ENCODE peak calls at places on chromosomes 6 and 20, in seven cellular contexts. U is psoas muscle, Z is IMR-90, E is heart left ventricle, K is breast epithelium, Y is tibial artery, S is lower lobe of right lung. B is an unnamed sample.

GRCh38 chr20:1373614-1374013 is 19.2 kb downstream of the FKBP1A start:
- DNase-seq in U (no peak), Z (no peak), E (no peak), K (no peak), Y (no peak), S (no peak), B (no peak)

GRCh38 chr6:144349690-144350132 is 64.6 kb downstream of the UTRN start:
- DNase-seq in U (no peak), Z (peak; percentile 53), E (no peak), K (no peak), Y (no peak), S (no peak), B (peak; percentile 56)

GRCh38 chr6:88445188-88445958 is 279.2 kb upstream of the CNR1 start:
- DNase-seq in U (no peak), Z (no peak), E (no peak), K (no peak), Y (no peak), S (no peak), B (no peak)

GRCh38 chr20:51417745-51418529 is 124.6 kb downstream of the NFATC2 start:
- DNase-seq in U (no peak), Z (no peak), E (peak; percentile 46), K (no peak), Y (no peak), S (no peak), B (no peak)

GRCh38 chr6:162846723-162847122 is 118.9 kb downstream of the PACRG start:
- DNase-seq in U (no peak), Z (no peak), E (no peak), K (no peak), Y (no peak), S (no peak), B (no peak)

GRCh38 chr6:1855890-1856289 is 246.2 kb downstream of the FOXC1 start:
- DNase-seq in U (no peak), Z (no peak), E (no peak), K (no peak), Y (no peak), S (no peak), B (no peak)

GRCh38 chr6:4647414-4648365 is 128.5 kb upstream of the CDYL start:
- DNase-seq in U (peak; percentile 81), Z (peak; percentile 84), E (peak; percentile 86), K (peak; percentile 62), Y (peak; percentile 92), S (peak; percentile 77), B (peak; percentile 89)

GRCh38 chr6:26554669-26555504 is 16.7 kb downstream of the HMGN4 start:
- DNase-seq in U (peak; percentile 34), Z (peak; percentile 68), E (no peak), K (no peak), Y (no peak), S (no peak), B (no peak)

GRCh38 chr6:56581561-56581960 is 61.1 kb downstream of the DST start:
- DNase-seq in U (no peak), Z (peak; percentile 50), E (no peak), K (no peak), Y (no peak), S (no peak), B (no peak)

GRCh38 chr20:4817230-4817671 is 95.5 kb downstream of the PRND start:
- DNase-seq in U (no peak), Z (no peak), E (no peak), K (no peak), Y (no peak), S (no peak), B (no peak)

GRCh38 chr6:159969204-159969912 is 476 bp downstream of the IGF2R start:
- DNase-seq in U (peak; percentile 57), Z (peak; percentile 17), E (peak; percentile 76), K (peak; percentile 58), Y (peak; percentile 77), S (peak; percentile 67), B (peak; percentile 48)

GRCh38 chr6:33010356-33010755 is 965 bp upstream of the HLA-DOA start:
- DNase-seq in U (no peak), Z (no peak), E (no peak), K (no peak), Y (no peak), S (no peak), B (no peak)

GRCh38 chr6:21132856-21133610 is 460.5 kb upstream of the SOX4 start:
- DNase-seq in U (no peak), Z (no peak), E (no peak), K (no peak), Y (no peak), S (no peak), B (no peak)

GRCh38 chr6:81739230-81740195 is 13.0 kb downstream of the TENT5A start:
- DNase-seq in U (no peak), Z (no peak), E (no peak), K (no peak), Y (no peak), S (no peak), B (no peak)

GRCh38 chr20:4161447-4162251 is 146.3 kb upstream of the RNF24 start:
- DNase-seq in U (no peak), Z (no peak), E (no peak), K (peak; percentile 62), Y (no peak), S (peak; percentile 52), B (no peak)

GRCh38 chr6:100553243-100553642 is 88.5 kb upstream of the SIM1 start:
- DNase-seq in U (no peak), Z (no peak), E (no peak), K (no peak), Y (no peak), S (no peak), B (no peak)

GRCh38 chr6:16148498-16148897 is 19.6 kb downstream of the MYLIP start:
- DNase-seq in U (no peak), Z (no peak), E (no peak), K (no peak), Y (no peak), S (peak; percentile 52), B (no peak)

GRCh38 chr6:89989742-89990141 is 95.5 kb downstream of the GJA10 start:
- DNase-seq in U (no peak), Z (peak; percentile 94), E (no peak), K (no peak), Y (no peak), S (no peak), B (no peak)

GRCh38 chr20:58701431-58702160 is 9.0 kb downstream of the NPEPL1 start:
- DNase-seq in U (no peak), Z (no peak), E (no peak), K (no peak), Y (peak; percentile 60), S (no peak), B (no peak)

GRCh38 chr20:58702161-58702510 is 9.5 kb downstream of the NPEPL1 start:
- DNase-seq in U (no peak), Z (no peak), E (no peak), K (no peak), Y (no peak), S (no peak), B (no peak)

GRCh38 chr20:58700823-58701222 is 8.2 kb downstream of the NPEPL1 start:
- DNase-seq in U (no peak), Z (no peak), E (no peak), K (no peak), Y (peak; percentile 60), S (no peak), B (no peak)

GRCh38 chr20:58703765-58704331 is 11.2 kb downstream of the NPEPL1 start:
- DNase-seq in U (no peak), Z (no peak), E (no peak), K (no peak), Y (no peak), S (no peak), B (no peak)

GRCh38 chr20:58702859-58703648 is 10.5 kb downstream of the NPEPL1 start:
- DNase-seq in U (no peak), Z (no peak), E (no peak), K (no peak), Y (no peak), S (no peak), B (no peak)
- TF ChIP-seq CTCF in U (peak; percentile 29), Z (no peak), E (no peak), K (no peak), Y (no peak), S (peak; percentile 22), B (no peak)

GRCh38 chr6:137426007-137426689 is 68.0 kb downstream of the OLIG3 start:
- DNase-seq in U (no peak), Z (no peak), E (no peak), K (no peak), Y (no peak), S (no peak), B (no peak)
- H3K27ac ChIP-seq in U (no peak overlapping the region), Z (no peak overlapping the region), E (no peak overlapping the region), K (no peak overlapping the region), Y (no peak overlapping the region), S (no peak overlapping the region), B (no peak overlapping the region)

DNA sequence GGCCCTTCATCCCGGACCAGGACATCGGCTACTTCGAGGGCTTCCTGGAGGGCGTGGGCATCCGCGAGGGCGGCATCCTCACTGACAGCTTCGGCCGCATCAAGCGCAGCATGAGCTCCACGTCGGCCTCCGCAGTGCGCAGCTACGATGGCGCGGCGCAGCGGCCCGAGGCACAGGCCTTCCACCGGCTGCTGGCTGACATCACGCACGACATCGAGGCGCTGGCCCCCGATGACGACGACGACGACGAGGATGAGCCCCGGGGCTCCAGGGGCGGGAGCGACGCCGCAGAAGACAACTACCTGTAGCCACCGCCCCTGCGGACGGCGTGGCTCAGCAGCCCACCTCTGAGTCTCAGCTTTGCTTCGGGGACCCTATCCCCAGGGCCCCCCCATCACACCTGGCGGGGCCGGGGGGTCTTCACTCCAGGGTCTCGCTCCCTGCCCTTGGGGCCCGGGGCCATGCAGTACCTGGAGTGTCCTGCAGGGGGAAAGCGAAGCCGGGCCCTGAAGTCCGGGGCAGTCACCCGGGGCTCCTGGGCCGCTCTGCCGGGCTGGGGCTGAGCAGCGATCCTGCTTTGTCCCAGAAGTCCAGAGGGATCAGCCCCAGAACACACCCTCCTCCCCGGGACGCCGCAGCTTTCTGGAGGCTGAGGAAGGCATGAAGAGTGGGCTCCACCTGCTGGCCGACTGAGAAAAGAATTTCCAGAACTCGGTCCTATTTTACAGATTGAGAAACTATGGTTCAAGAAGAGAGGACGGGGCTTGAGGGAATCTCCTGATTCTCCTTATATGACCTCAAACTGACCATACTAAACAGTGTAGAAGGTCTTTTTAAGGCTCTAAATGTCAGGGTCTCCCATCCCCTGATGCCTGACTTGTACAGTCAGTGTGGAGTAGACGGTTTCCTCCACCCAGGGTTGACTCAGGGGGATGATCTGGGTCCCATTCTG is 20.8 kb upstream of the HCK start:
- DNase-seq in U (peak; percentile 77), Z (peak; percentile 73), E (peak; percentile 88), K (peak; percentile 69), Y (peak; percentile 84), S (peak; percentile 83), B (peak; percentile 87)
- H3K4me1 ChIP-seq in U (no peaks in the 10 kb centered on the region), Z (no peaks in the 10 kb centered on the region), E (peaks cover 10% of the 10 kb centered on the region), K (no peaks in the 10 kb centered on the region), Y (no peaks in the 10 kb centered on the region), S (peaks cover 31% of the 10 kb centered on the region), B (peaks cover 28% of the 10 kb centered on the region)

DNA sequence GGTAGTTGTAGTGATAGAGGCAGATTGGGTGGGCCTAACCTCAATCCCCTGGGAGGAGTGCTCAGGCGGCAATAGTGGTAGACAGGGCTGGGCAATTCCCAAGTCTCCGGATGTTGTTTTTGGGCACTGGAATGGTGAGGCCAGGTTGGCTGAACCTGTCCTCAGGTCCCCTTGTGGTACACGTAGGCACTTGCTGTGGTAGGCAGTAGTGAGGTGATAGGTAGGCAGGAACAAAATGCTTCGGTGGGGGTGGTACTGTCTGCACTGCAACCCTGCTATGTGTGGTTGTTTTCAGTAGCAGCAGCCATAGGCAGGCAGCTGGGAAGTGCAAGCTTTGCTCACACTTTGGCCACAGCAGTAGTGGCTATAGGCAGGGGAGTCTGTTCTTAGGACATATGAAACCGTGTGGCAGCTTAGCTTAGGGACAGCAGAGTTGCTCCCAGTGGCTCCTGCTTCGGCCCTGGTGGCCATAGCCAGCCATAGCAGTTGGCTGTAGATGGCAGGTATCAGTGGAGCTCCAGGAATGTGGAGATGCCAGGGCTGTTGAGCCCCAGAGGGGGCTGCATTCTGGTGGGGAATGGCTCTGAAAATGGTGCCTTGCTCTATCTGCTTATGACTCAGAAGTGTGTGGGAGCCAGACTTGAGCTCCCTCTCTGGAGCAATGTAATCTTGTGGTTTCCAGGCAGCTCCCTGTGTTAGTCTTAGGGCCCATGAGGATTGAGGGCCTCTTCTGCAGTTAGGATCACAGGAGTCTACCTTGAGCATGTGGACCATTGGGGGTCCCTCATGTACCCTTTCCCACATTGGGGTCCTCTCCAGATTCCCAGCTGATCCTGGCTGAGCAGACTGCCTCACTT is 241.8 kb upstream of the BMP2 start:
- DNase-seq in U (no peak), Z (peak; percentile 54), E (no peak), K (no peak), Y (no peak), S (no peak), B (no peak)
- TF ChIP-seq CTCF in U (no peak), Z (no peak), E (no peak), K (no peak), Y (no peak), S (no peak), B (no peak)

B was measured in heart right ventricle.